ENCODE peak calls at places on chromosomes 1 and 21, in eight cellular contexts. R is HEK293T; J is stimulated activated CD4-positive, alpha-beta T cell treated with anti-CD3 and anti-CD28 coated beads, Interleukin-1b, Interleukin-23, amount 100 ng/mL, for 4 hours; P is lung microvascular endothelial cell; S is activated naive CD8-positive, alpha-beta T cell treated with anti-CD3 and anti-CD28 coated beads, Interleukin-2, amount 10 ng/mL, durations not matched to agents 7 days and 5 days; T is ovary; F is tibial artery; Q is HT-29. W is an unnamed sample.

GRCh38 chr1:78687914-78688313 is 38.3 kb downstream of the IFI44 start:
- DNase-seq in R (no peak), J (no peak), P (peak), S (no peak), T (no peak), F (no peak), Q (no peak), W (no peak)

GRCh38 chr1:237542525-237543418 is 347.9 kb downstream of the ZP4 start:
- DNase-seq in R (no peak), J (no peak), P (no peak), S (no peak), T (no peak), F (no peak), Q (no peak), W (peak)

GRCh38 chr1:83505148-83505547 is 493.8 kb downstream of the TTLL7 start:
- DNase-seq in R (no peak), J (no peak), P (no peak), S (no peak), T (no peak), F (no peak), Q (no peak), W (no peak)

GRCh38 chr21:44834951-44835646 is 17.2 kb upstream of the SUMO3 start:
- DNase-seq in R (no peak), J (no peak), P (no peak), S (no peak), T (no peak), F (peak), Q (no peak), W (no peak)

GRCh38 chr21:42654913-42655796 is 1.7 kb downstream of the PDE9A start:
- DNase-seq in R (no peak), J (no peak), P (no peak), S (no peak), T (no peak), F (no peak), Q (no peak), W (no peak)

GRCh38 chr1:66331641-66332523 is 202.1 kb upstream of the SGIP1 start:
- DNase-seq in R (peak), J (peak), P (peak), S (peak), T (peak), F (peak), Q (no peak), W (peak)

GRCh38 chr1:89883030-89883379 is 62.2 kb downstream of the LRRC8D start:
- DNase-seq in R (no peak), J (no peak), P (no peak), S (no peak), T (no peak), F (no peak), Q (no peak), W (no peak)

GRCh38 chr1:25641931-25642611 is 25.5 kb downstream of the MAN1C1 start:
- DNase-seq in R (peak), J (no peak), P (no peak), S (no peak), T (no peak), F (no peak), Q (no peak), W (no peak)

GRCh38 chr1:162832470-162832869 is 28.5 kb downstream of the CCDC190 start:
- DNase-seq in R (no peak), J (no peak), P (no peak), S (no peak), T (no peak), F (no peak), Q (no peak), W (no peak)

GRCh38 chr21:45277101-45278045 is 10.3 kb downstream of the POFUT2 start:
- DNase-seq in R (no peak), J (no peak), P (no peak), S (no peak), T (peak), F (peak), Q (no peak), W (no peak)

GRCh38 chr1:43338001-43338400 is 383 bp downstream of the MPL start:
- DNase-seq in R (no peak), J (no peak), P (no peak), S (no peak), T (no peak), F (no peak), Q (no peak), W (no peak)

GRCh38 chr1:91020486-91020885 is 1.3 kb downstream of the ZNF644 start:
- DNase-seq in R (no peak), J (no peak), P (no peak), S (no peak), T (no peak), F (no peak), Q (no peak), W (no peak)

GRCh38 chr1:63949965-63950364 is 176.1 kb downstream of the ROR1 start:
- DNase-seq in R (no peak), J (no peak), P (no peak), S (no peak), T (peak), F (peak), Q (no peak), W (no peak)

GRCh38 chr1:64320470-64320869 is 117.0 kb downstream of the UBE2U start:
- DNase-seq in R (no peak), J (no peak), P (peak), S (no peak), T (no peak), F (no peak), Q (no peak), W (no peak)

GRCh38 chr1:156768610-156769295 is 1.4 kb downstream of the PRCC start:
- DNase-seq in R (no peak), J (no peak), P (no peak), S (no peak), T (no peak), F (no peak), Q (no peak), W (no peak)

GRCh38 chr1:36467708-36468455 is 3.7 kb upstream of the MRPS15 start:
- DNase-seq in R (no peak), J (no peak), P (no peak), S (no peak), T (no peak), F (no peak), Q (no peak), W (no peak)

GRCh38 chr1:184810735-184811316 is 56.2 kb upstream of the EDEM3 start:
- DNase-seq in R (no peak), J (no peak), P (no peak), S (no peak), T (no peak), F (no peak), Q (no peak), W (no peak)

GRCh38 chr1:14915356-14916054 is 238.0 kb upstream of the TMEM51 start:
- DNase-seq in R (peak), J (peak), P (peak), S (peak), T (peak), F (no peak), Q (peak), W (peak)

GRCh38 chr1:224116131-224116530 is 2.2 kb downstream of the FBXO28 start:
- DNase-seq in R (peak), J (no peak), P (peak), S (no peak), T (no peak), F (no peak), Q (peak), W (peak)

GRCh38 chr21:45593162-45594022 is 50.1 kb upstream of the PCBP3 start:
- DNase-seq in R (no peak), J (no peak), P (no peak), S (peak), T (peak), F (no peak), Q (no peak), W (no peak)

GRCh38 chr1:24909388-24909898 is 20.6 kb downstream of the RUNX3 start:
- DNase-seq in R (peak), J (no peak), P (peak), S (no peak), T (no peak), F (no peak), Q (peak), W (peak)

GRCh38 chr1:175363046-175363445 is 170.5 kb upstream of the KIAA0040 start:
- DNase-seq in R (no peak), J (no peak), P (peak), S (no peak), T (no peak), F (no peak), Q (no peak), W (no peak)

GRCh38 chr1:111719135-111719534 is 20.1 kb downstream of the INKA2 start:
- DNase-seq in R (no peak), J (no peak), P (no peak), S (no peak), T (no peak), F (no peak), Q (no peak), W (no peak)

GRCh38 chr1:42004860-42005259 is 86.1 kb upstream of the HIVEP3 start:
- DNase-seq in R (no peak), J (no peak), P (no peak), S (no peak), T (no peak), F (no peak), Q (no peak), W (no peak)

GRCh38 chr1:36989260-36989659 is 45.1 kb downstream of the GRIK3 start:
- DNase-seq in R (no peak), J (no peak), P (no peak), S (no peak), T (peak), F (no peak), Q (no peak), W (no peak)

GRCh38 chr1:167658574-167659328 is 28.7 kb downstream of the RCSD1 start:
- DNase-seq in R (peak), J (no peak), P (no peak), S (no peak), T (no peak), F (no peak), Q (no peak), W (no peak)

GRCh38 chr1:117189109-117189437 is 21.7 kb downstream of the VTCN1 start:
- DNase-seq in R (no peak), J (no peak), P (no peak), S (no peak), T (no peak), F (no peak), Q (no peak), W (no peak)

GRCh38 chr1:202711949-202712635 is 1.8 kb upstream of the SYT2 start:
- DNase-seq in R (no peak), J (no peak), P (no peak), S (no peak), T (peak), F (no peak), Q (no peak), W (no peak)

GRCh38 chr21:42475526-42476492 is 20.2 kb downstream of the RSPH1 start:
- DNase-seq in R (no peak), J (no peak), P (no peak), S (no peak), T (no peak), F (peak), Q (no peak), W (no peak)

GRCh38 chr1:194629011-194629410 is 1442.6 kb upstream of the B3GALT2 start:
- DNase-seq in R (no peak), J (no peak), P (no peak), S (no peak), T (no peak), F (no peak), Q (no peak), W (no peak)

GRCh38 chr1:12464028-12464427 is 154.0 kb downstream of the DHRS3 start:
- DNase-seq in R (no peak), J (no peak), P (no peak), S (no peak), T (no peak), F (peak), Q (no peak), W (no peak)